ENCODE peak calls at places on chromosomes 2 and 18, in seven cellular contexts. One of them, this sample, is unnamed.

GRCh38 chr18:39571511-39571910 is 2005.9 kb upstream of the CELF4 start:
- DNase-seq in mesenchymal stem cell: peak; percentile 45
- DNase-seq in neuronal stem cell: no peak
- DNase-seq in mesendoderm: peak; percentile 44
- DNase-seq in IMR-90: peak; percentile 19
- DNase-seq in H1: no peak
- DNase-seq in trophoblast cell: peak; percentile 3
- DNase-seq in this sample: no peak

GRCh38 chr2:200797242-200797770 is 14.4 kb upstream of the BZW1 start:
- DNase-seq in neuronal stem cell: no peak
- DNase-seq in mesenchymal stem cell: no peak
- DNase-seq in trophoblast cell: no peak
- DNase-seq in H1: no peak
- DNase-seq in mesendoderm: no peak
- DNase-seq in IMR-90: peak; percentile 26
- DNase-seq in this sample: no peak

GRCh38 chr18:26803643-26804042 is 61.9 kb downstream of the AQP4 start:
- DNase-seq in neuronal stem cell: no peak
- DNase-seq in IMR-90: no peak
- DNase-seq in mesenchymal stem cell: no peak
- DNase-seq in mesendoderm: peak; percentile 20
- DNase-seq in trophoblast cell: no peak
- DNase-seq in H1: no peak
- DNase-seq in this sample: no peak

GRCh38 chr2:206040525-206040924 is 45.4 kb downstream of the INO80D start:
- DNase-seq in trophoblast cell: no peak
- DNase-seq in mesenchymal stem cell: no peak
- DNase-seq in H1: no peak
- DNase-seq in mesendoderm: no peak
- DNase-seq in neuronal stem cell: no peak
- DNase-seq in IMR-90: no peak
- DNase-seq in this sample: no peak

GRCh38 chr2:232331071-232331470 is 47.5 kb upstream of the ALPP start:
- DNase-seq in mesenchymal stem cell: no peak
- DNase-seq in neuronal stem cell: no peak
- DNase-seq in mesendoderm: no peak
- DNase-seq in H1: no peak
- DNase-seq in IMR-90: no peak
- DNase-seq in trophoblast cell: no peak
- DNase-seq in this sample: no peak

GRCh38 chr2:10947005-10947440 is 35.3 kb downstream of the KCNF1 start:
- DNase-seq in mesendoderm: no peak
- DNase-seq in IMR-90: peak; percentile 51
- DNase-seq in mesenchymal stem cell: peak; percentile 50
- DNase-seq in H1: no peak
- DNase-seq in trophoblast cell: no peak
- DNase-seq in neuronal stem cell: no peak
- DNase-seq in this sample: no peak

GRCh38 chr2:201774546-201774945 is 6.2 kb downstream of the ALS2 start:
- DNase-seq in mesenchymal stem cell: no peak
- DNase-seq in mesendoderm: no peak
- DNase-seq in IMR-90: peak; percentile 15
- DNase-seq in trophoblast cell: no peak
- DNase-seq in neuronal stem cell: no peak
- DNase-seq in H1: no peak
- DNase-seq in this sample: no peak

GRCh38 chr2:169968767-169969166 is 141.5 kb downstream of the UBR3 start:
- DNase-seq in IMR-90: no peak
- DNase-seq in mesenchymal stem cell: no peak
- DNase-seq in trophoblast cell: no peak
- DNase-seq in H1: no peak
- DNase-seq in mesendoderm: no peak
- DNase-seq in neuronal stem cell: no peak
- DNase-seq in this sample: no peak

GRCh38 chr2:39512434-39512935 is 75.4 kb upstream of the MAP4K3 start:
- DNase-seq in mesenchymal stem cell: no peak
- DNase-seq in trophoblast cell: peak; percentile 17
- DNase-seq in IMR-90: no peak
- DNase-seq in mesendoderm: no peak
- DNase-seq in H1: no peak
- DNase-seq in neuronal stem cell: no peak
- DNase-seq in this sample: no peak

GRCh38 chr2:209259767-209260166 is 164.1 kb upstream of the MAP2 start:
- DNase-seq in H1: no peak
- DNase-seq in mesenchymal stem cell: no peak
- DNase-seq in trophoblast cell: no peak
- DNase-seq in neuronal stem cell: no peak
- DNase-seq in mesendoderm: no peak
- DNase-seq in IMR-90: no peak
- DNase-seq in this sample: no peak

GRCh38 chr18:31499157-31499524 is 1.2 kb downstream of the DSG2 start:
- DNase-seq in H1: no peak
- DNase-seq in IMR-90: no peak
- DNase-seq in neuronal stem cell: no peak
- DNase-seq in mesenchymal stem cell: peak; percentile 33
- DNase-seq in mesendoderm: no peak
- DNase-seq in trophoblast cell: no peak
- DNase-seq in this sample: no peak

GRCh38 chr2:188158337-188159100 is 133.2 kb upstream of the GULP1 start:
- DNase-seq in H1: no peak
- DNase-seq in mesenchymal stem cell: no peak
- DNase-seq in trophoblast cell: no peak
- DNase-seq in neuronal stem cell: no peak
- DNase-seq in mesendoderm: no peak
- DNase-seq in IMR-90: peak; percentile 40
- DNase-seq in this sample: no peak

GRCh38 chr2:160322320-160322719 is 122.2 kb upstream of the ITGB6 start:
- DNase-seq in H1: no peak
- DNase-seq in mesendoderm: no peak
- DNase-seq in trophoblast cell: no peak
- DNase-seq in IMR-90: no peak
- DNase-seq in neuronal stem cell: no peak
- DNase-seq in mesenchymal stem cell: no peak
- DNase-seq in this sample: no peak

GRCh38 chr2:160328748-160329147 is 128.7 kb upstream of the ITGB6 start:
- DNase-seq in mesendoderm: no peak
- DNase-seq in trophoblast cell: no peak
- DNase-seq in neuronal stem cell: no peak
- DNase-seq in mesenchymal stem cell: peak; percentile 42
- DNase-seq in H1: no peak
- DNase-seq in IMR-90: no peak
- DNase-seq in this sample: no peak

GRCh38 chr2:160324161-160324768 is 124.2 kb upstream of the ITGB6 start:
- DNase-seq in trophoblast cell: peak; percentile 41
- DNase-seq in neuronal stem cell: no peak
- DNase-seq in H1: no peak
- DNase-seq in mesendoderm: peak; percentile 35
- DNase-seq in mesenchymal stem cell: peak; percentile 59
- DNase-seq in IMR-90: peak; percentile 70
- DNase-seq in this sample: no peak

GRCh38 chr2:160325413-160325812 is 125.3 kb upstream of the ITGB6 start:
- DNase-seq in mesendoderm: no peak
- DNase-seq in IMR-90: no peak
- DNase-seq in H1: no peak
- DNase-seq in trophoblast cell: no peak
- DNase-seq in neuronal stem cell: no peak
- DNase-seq in mesenchymal stem cell: no peak
- DNase-seq in this sample: no peak

DNA sequence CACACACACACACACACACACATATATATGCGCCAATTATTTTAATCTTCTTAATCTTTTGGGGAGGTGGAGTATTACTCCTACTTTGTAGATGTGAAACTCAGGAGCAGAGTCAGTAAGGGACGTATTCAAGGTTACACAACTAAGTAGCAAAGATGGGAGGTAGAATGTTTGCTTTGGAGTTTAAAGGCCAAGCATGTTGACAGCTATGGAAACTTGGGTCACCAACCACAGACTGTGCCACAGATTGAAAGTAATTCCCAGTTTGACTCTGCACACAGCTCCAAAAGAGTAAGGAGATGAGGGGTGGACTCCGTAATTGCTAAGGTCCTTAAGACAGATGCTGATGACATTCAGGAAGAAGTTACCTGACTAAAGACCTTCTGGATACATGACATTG is 124.8 kb upstream of the ITGB6 start:
- DNase-seq in H1: no peak
- DNase-seq in mesenchymal stem cell: peak; percentile 63
- DNase-seq in neuronal stem cell: no peak
- DNase-seq in IMR-90: no peak
- DNase-seq in mesendoderm: no peak
- DNase-seq in trophoblast cell: no peak
- DNase-seq in this sample: no peak
- H4K8ac ChIP-seq in H1: no peak overlapping the region
- H4K8ac ChIP-seq in mesenchymal stem cell: no peak overlapping the region
- H4K8ac ChIP-seq in neuronal stem cell: no peak overlapping the region
- H4K8ac ChIP-seq in IMR-90: no peak overlapping the region
- H4K8ac ChIP-seq in mesendoderm: no peak overlapping the region
- H4K8ac ChIP-seq in trophoblast cell: no peak overlapping the region
- H4K8ac ChIP-seq in this sample: no peak overlapping the region

GRCh38 chr2:3547915-3548314 is 10.2 kb downstream of the RNASEH1 start:
- DNase-seq in mesendoderm: no peak
- DNase-seq in IMR-90: no peak
- DNase-seq in trophoblast cell: no peak
- DNase-seq in H1: no peak
- DNase-seq in mesenchymal stem cell: no peak
- DNase-seq in neuronal stem cell: no peak
- DNase-seq in this sample: no peak

GRCh38 chr2:3542107-3542506 is 16.0 kb downstream of the RNASEH1 start:
- DNase-seq in trophoblast cell: no peak
- DNase-seq in mesendoderm: no peak
- DNase-seq in H1: no peak
- DNase-seq in mesenchymal stem cell: no peak
- DNase-seq in neuronal stem cell: no peak
- DNase-seq in IMR-90: no peak
- DNase-seq in this sample: no peak

GRCh38 chr2:3543023-3543683 is 15.0 kb downstream of the RNASEH1 start:
- DNase-seq in mesendoderm: no peak
- DNase-seq in trophoblast cell: no peak
- DNase-seq in H1: no peak
- DNase-seq in neuronal stem cell: no peak
- DNase-seq in IMR-90: no peak
- DNase-seq in mesenchymal stem cell: no peak
- DNase-seq in this sample: no peak

DNA sequence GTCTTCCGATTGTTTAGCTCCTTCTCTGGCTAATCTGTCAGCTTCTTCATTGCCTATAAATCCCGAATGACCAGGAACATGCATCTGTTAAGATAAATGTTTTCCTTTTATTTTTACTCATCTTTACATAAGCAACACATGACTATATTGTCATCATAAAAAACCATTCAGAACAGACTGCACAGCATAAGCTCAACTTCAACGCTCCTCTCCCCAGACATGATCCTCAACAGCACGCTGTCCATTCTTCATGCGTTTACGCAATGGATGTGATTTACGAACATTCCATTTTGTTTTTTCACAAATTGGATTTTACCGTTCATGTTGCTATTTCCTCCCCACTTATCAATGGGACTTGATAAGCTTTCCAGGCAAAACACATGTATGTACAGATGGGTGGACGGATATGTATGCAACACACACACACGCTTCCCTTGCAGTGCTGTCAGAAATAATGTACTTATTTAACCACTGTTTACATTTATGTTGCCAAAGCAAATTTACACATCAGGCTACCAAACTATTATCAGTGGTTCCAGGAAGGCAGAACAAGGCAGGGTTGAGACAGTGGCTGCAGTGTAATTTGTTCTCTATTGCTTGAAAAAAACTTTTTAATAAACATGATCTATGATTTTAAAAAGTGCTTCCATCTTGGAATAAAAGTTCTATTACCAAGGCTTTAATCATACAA is 12.2 kb downstream of the RNASEH1 start:
- DNase-seq in mesenchymal stem cell: peak; percentile 92
- DNase-seq in H1: no peak
- DNase-seq in IMR-90: no peak
- DNase-seq in mesendoderm: no peak
- DNase-seq in trophoblast cell: no peak
- DNase-seq in neuronal stem cell: no peak
- DNase-seq in this sample: no peak
- H4K8ac ChIP-seq in mesenchymal stem cell: no peak overlapping the region
- H4K8ac ChIP-seq in H1: no peak overlapping the region
- H4K8ac ChIP-seq in IMR-90: no peak overlapping the region
- H4K8ac ChIP-seq in mesendoderm: no peak overlapping the region
- H4K8ac ChIP-seq in trophoblast cell: no peak overlapping the region
- H4K8ac ChIP-seq in neuronal stem cell: no peak overlapping the region
- H4K8ac ChIP-seq in this sample: no peak overlapping the region

GRCh38 chr2:219169950-219170654 is at the start of gene SLC23A3:
- DNase-seq in mesenchymal stem cell: no peak
- DNase-seq in H1: no peak
- DNase-seq in mesendoderm: no peak
- DNase-seq in trophoblast cell: no peak
- DNase-seq in IMR-90: no peak
- DNase-seq in neuronal stem cell: no peak
- DNase-seq in this sample: no peak
- H4K8ac ChIP-seq in mesenchymal stem cell: no peak within 1 kb of the TSS
- H4K8ac ChIP-seq in H1: no peak within 1 kb of the TSS
- H4K8ac ChIP-seq in mesendoderm: no peak within 1 kb of the TSS
- H4K8ac ChIP-seq in trophoblast cell: no peak within 1 kb of the TSS
- H4K8ac ChIP-seq in IMR-90: no peak within 1 kb of the TSS
- H4K8ac ChIP-seq in neuronal stem cell: no peak within 1 kb of the TSS
- H4K8ac ChIP-seq in this sample: no peak within 1 kb of the TSS

DNA sequence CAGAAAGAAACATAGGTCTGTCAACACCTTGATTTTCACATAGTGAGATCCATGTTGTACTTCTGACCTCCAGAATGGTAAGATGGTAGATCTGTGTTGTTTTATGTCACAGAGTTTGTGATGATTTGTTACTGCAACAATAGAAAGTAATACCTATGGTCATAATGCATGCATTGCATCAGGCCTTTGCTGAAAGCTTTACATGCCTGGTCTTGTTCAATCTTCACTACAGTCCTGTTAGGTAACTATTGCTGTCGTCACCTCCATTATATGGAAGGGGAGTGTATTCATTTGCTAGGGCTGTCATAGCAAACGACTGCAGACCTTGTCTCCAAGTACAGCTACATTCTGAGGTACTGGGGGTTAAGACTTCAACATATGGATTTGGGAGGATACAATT is 243.5 kb downstream of the ANAPC1 start:
- DNase-seq in mesenchymal stem cell: no peak
- DNase-seq in trophoblast cell: no peak
- DNase-seq in IMR-90: no peak
- DNase-seq in H1: no peak
- DNase-seq in neuronal stem cell: no peak
- DNase-seq in mesendoderm: no peak
- DNase-seq in this sample: no peak
- H4K8ac ChIP-seq in mesenchymal stem cell: no peak overlapping the region
- H4K8ac ChIP-seq in trophoblast cell: no peak overlapping the region
- H4K8ac ChIP-seq in IMR-90: no peak overlapping the region
- H4K8ac ChIP-seq in H1: no peak overlapping the region
- H4K8ac ChIP-seq in neuronal stem cell: no peak overlapping the region
- H4K8ac ChIP-seq in mesendoderm: no peak overlapping the region
- H4K8ac ChIP-seq in this sample: no peak overlapping the region

DNA sequence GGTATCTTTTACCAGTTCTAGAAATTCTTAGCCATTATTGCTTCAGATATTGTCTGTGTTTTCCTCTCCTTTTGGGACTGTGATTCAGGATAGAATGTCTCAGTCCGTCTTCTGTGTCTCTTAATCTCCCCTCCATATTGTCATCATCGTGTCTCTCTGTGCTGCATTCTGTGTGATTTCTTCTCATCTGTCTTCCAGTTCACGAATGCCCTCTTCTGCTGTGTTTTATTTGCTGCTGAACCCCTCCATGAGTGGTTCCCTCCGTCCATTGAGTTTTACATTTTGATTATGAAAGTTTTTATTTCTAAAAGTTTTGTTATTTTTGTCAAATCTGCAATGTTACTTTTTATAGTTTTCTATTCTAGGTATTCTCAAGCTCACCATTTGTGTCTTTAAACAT is 11.7 kb downstream of the D2HGDH start:
- DNase-seq in mesendoderm: no peak
- DNase-seq in mesenchymal stem cell: no peak
- DNase-seq in neuronal stem cell: no peak
- DNase-seq in H1: no peak
- DNase-seq in IMR-90: no peak
- DNase-seq in trophoblast cell: no peak
- DNase-seq in this sample: no peak
- H4K8ac ChIP-seq in mesendoderm: no peak overlapping the region
- H4K8ac ChIP-seq in mesenchymal stem cell: no peak overlapping the region
- H4K8ac ChIP-seq in neuronal stem cell: no peak overlapping the region
- H4K8ac ChIP-seq in H1: no peak overlapping the region
- H4K8ac ChIP-seq in IMR-90: no peak overlapping the region
- H4K8ac ChIP-seq in trophoblast cell: no peak overlapping the region
- H4K8ac ChIP-seq in this sample: no peak overlapping the region